ENCODE peak calls at places on chromosomes 2 and 18, in eight cellular contexts. F is HCEC 1CT; J is activated CD4-positive, alpha-beta T cell treated with anti-CD3 and anti-CD28 coated beads, Interleukin-2, amount 10 ng/mL, durations not matched to agents 7 days and 5 days; L is stimulated activated CD4-positive, alpha-beta T cell treated with anti-CD3 and anti-CD28 coated beads, Interleukin-2, amount 100 ng/mL, for 48 hours; D is NCI-H774; I is H54; U is transverse colon; S is Calu3. Y is an unnamed sample.

GRCh38 chr2:241627675-241628074 is 9.3 kb downstream of the THAP4 start:
- DNase-seq in D (no peak), S (no peak), F (no peak), J (no peak), L (no peak), I (no peak), U (no peak), Y (no peak)

GRCh38 chr2:43018179-43019024 is 208.0 kb downstream of the ZFP36L2 start:
- DNase-seq in F (peak), S (peak), I (no peak), D (no peak), U (peak), J (no peak), L (no peak), Y (no peak)

GRCh38 chr2:208278549-208278948 is 12.5 kb downstream of the PIKFYVE start:
- DNase-seq in S (no peak), D (no peak), L (no peak), F (no peak), I (no peak), U (no peak), J (no peak), Y (no peak)

GRCh38 chr2:68645523-68645922 is 2.1 kb downstream of the PROKR1 start:
- DNase-seq in I (no peak), J (no peak), S (no peak), F (no peak), D (no peak), U (no peak), L (no peak), Y (no peak)

GRCh38 chr2:169491378-169491777 is 12.1 kb downstream of the BBS5 start:
- DNase-seq in D (no peak), I (no peak), U (no peak), J (no peak), L (no peak), S (no peak), F (no peak), Y (no peak)

GRCh38 chr2:215780891-215781290 is 232.5 kb downstream of the MREG start:
- DNase-seq in I (no peak), J (no peak), F (no peak), U (no peak), S (no peak), L (no peak), D (no peak), Y (no peak)

GRCh38 chr18:55665506-55665905 is 77.5 kb upstream of the TCF4 start:
- DNase-seq in D (no peak), I (no peak), S (no peak), U (no peak), L (no peak), J (no peak), F (no peak), Y (no peak)

GRCh38 chr2:160207804-160208661 is 8.0 kb upstream of the ITGB6 start:
- DNase-seq in S (peak), F (peak), J (no peak), I (peak), U (peak), L (peak), D (no peak), Y (peak)

GRCh38 chr2:143426296-143426695 is 297.1 kb downstream of the ARHGAP15 start:
- DNase-seq in I (peak), D (no peak), L (no peak), J (no peak), F (peak), S (no peak), U (no peak), Y (no peak)

GRCh38 chr2:149767516-149767974 is 180.0 kb upstream of the MMADHC start:
- DNase-seq in I (no peak), F (peak), L (no peak), D (no peak), S (no peak), J (no peak), U (no peak), Y (peak)

GRCh38 chr2:62200868-62201267 is 5.0 kb downstream of the B3GNT2 start:
- DNase-seq in L (no peak), I (no peak), F (no peak), U (no peak), J (no peak), S (no peak), D (no peak), Y (no peak)

GRCh38 chr18:43606800-43607199 is 329.5 kb upstream of the SYT4 start:
- DNase-seq in S (no peak), J (no peak), I (no peak), F (no peak), L (no peak), U (no peak), D (peak), Y (no peak)

GRCh38 chr2:144830543-144830942 is 310.6 kb upstream of the ZEB2 start:
- DNase-seq in D (no peak), F (no peak), L (no peak), U (no peak), S (no peak), J (no peak), I (no peak), Y (no peak)

GRCh38 chr18:76339246-76339620 is 155.8 kb downstream of the ZNF516 start:
- DNase-seq in D (no peak), J (no peak), S (no peak), I (no peak), F (no peak), U (no peak), L (no peak), Y (no peak)

GRCh38 chr18:25038261-25038660 is 313.7 kb downstream of the ZNF521 start:
- DNase-seq in F (no peak), D (no peak), I (no peak), L (no peak), J (no peak), S (no peak), U (no peak), Y (no peak)

GRCh38 chr2:96083064-96083889 is 33.1 kb downstream of the ADRA2B start:
- DNase-seq in L (no peak), F (no peak), S (no peak), J (no peak), I (no peak), D (no peak), U (no peak), Y (no peak)

GRCh38 chr18:50578030-50578429 is 18.1 kb downstream of the MAPK4 start:
- DNase-seq in L (no peak), D (no peak), F (no peak), U (no peak), S (no peak), J (no peak), I (no peak), Y (no peak)

GRCh38 chr18:8937695-8938094 is 164.8 kb upstream of the NDUFV2 start:
- DNase-seq in S (peak), I (no peak), U (no peak), D (no peak), J (no peak), F (no peak), L (no peak), Y (no peak)

GRCh38 chr2:9288681-9289338 is 82.2 kb downstream of the ASAP2 start:
- DNase-seq in S (no peak), U (no peak), J (no peak), D (no peak), I (peak), F (peak), L (no peak), Y (peak)

GRCh38 chr2:1614564-1614963 is 129.8 kb downstream of the PXDN start:
- DNase-seq in F (no peak), U (no peak), I (no peak), J (no peak), L (no peak), D (no peak), S (no peak), Y (no peak)

GRCh38 chr2:239682518-239682917 is 281.7 kb upstream of the HDAC4 start:
- DNase-seq in U (no peak), S (no peak), L (no peak), J (no peak), D (no peak), F (no peak), I (no peak), Y (no peak)

GRCh38 chr2:16568998-16569397 is 96.6 kb downstream of the CYRIA start:
- DNase-seq in U (no peak), F (no peak), J (no peak), I (no peak), S (no peak), D (no peak), L (no peak), Y (no peak)

GRCh38 chr2:73982140-73982617 is 2.5 kb upstream of the TET3 start:
- DNase-seq in U (peak), J (no peak), F (peak), S (no peak), D (no peak), L (no peak), I (no peak), Y (no peak)

GRCh38 chr2:234694244-234695013 is 197.5 kb upstream of the ARL4C start:
- DNase-seq in J (no peak), I (peak), F (peak), S (no peak), D (no peak), U (no peak), L (no peak), Y (peak)

GRCh38 chr2:73063909-73064875 is 7.3 kb downstream of the SFXN5 start:
- DNase-seq in L (no peak), J (no peak), F (peak), I (peak), U (peak), S (no peak), D (no peak), Y (no peak)

GRCh38 chr2:6773007-6773693 is 92.6 kb downstream of the CMPK2 start:
- DNase-seq in D (peak), F (no peak), J (peak), U (peak), I (peak), L (peak), S (peak), Y (peak)

GRCh38 chr18:13501896-13502295 is 224.5 kb downstream of the FAM210A start:
- DNase-seq in D (no peak), I (no peak), J (peak), L (peak), F (no peak), U (no peak), S (no peak), Y (no peak)

GRCh38 chr2:109493176-109493935 is 120.4 kb downstream of the SEPTIN10 start:
- DNase-seq in L (no peak), J (no peak), U (no peak), D (no peak), I (no peak), F (no peak), S (no peak), Y (no peak)

GRCh38 chr2:70999362-70999761 is 4.7 kb upstream of the TEX261 start:
- DNase-seq in F (no peak), I (no peak), L (no peak), D (no peak), U (no peak), J (no peak), S (no peak), Y (no peak)

GRCh38 chr2:82652117-82652516 is 1807.0 kb downstream of the SUCLG1 start:
- DNase-seq in L (no peak), S (no peak), J (no peak), I (no peak), D (no peak), U (no peak), F (no peak), Y (no peak)

GRCh38 chr2:24597181-24597870 is 106.3 kb downstream of the NCOA1 start:
- DNase-seq in U (no peak), I (no peak), D (no peak), F (no peak), J (no peak), L (no peak), S (peak), Y (no peak)

GRCh38 chr2:97844311-97844859 is 131.0 kb downstream of the ZAP70 start:
- DNase-seq in I (no peak), F (no peak), S (no peak), J (no peak), L (no peak), U (no peak), D (peak), Y (no peak)

GRCh38 chr2:30226144-30227032 is 4.9 kb upstream of the LBH start:
- DNase-seq in U (no peak), J (peak), L (no peak), F (no peak), D (no peak), S (no peak), I (no peak), Y (no peak)

GRCh38 chr18:10413722-10414121 is 40.7 kb upstream of the APCDD1 start:
- DNase-seq in S (no peak), L (no peak), F (no peak), D (no peak), I (no peak), J (no peak), U (no peak), Y (no peak)

GRCh38 chr18:6482198-6482977 is 67.7 kb upstream of the L3MBTL4 start:
- DNase-seq in J (no peak), S (peak), D (peak), U (peak), I (peak), L (no peak), F (no peak), Y (peak)

GRCh38 chr2:46803911-46804670 is 111.5 kb downstream of the MCFD2 start:
- DNase-seq in S (peak), L (no peak), D (no peak), U (no peak), I (peak), J (no peak), F (peak), Y (no peak)

Y was measured in lung microvascular endothelial cell.